ENCODE peak calls at places on chromosomes 13 and 19, in five cellular contexts. T, O, J, M and X are unnamed samples.

GRCh38 chr19:23283925-23284324 is 33.7 kb upstream of the ZNF724 start:
- DNase-seq in T (peak), O (no peak), J (peak), M (peak), X (no peak)

GRCh38 chr13:35789335-35790166 is 313.1 kb upstream of the MAB21L1 start:
- DNase-seq in T (peak), O (no peak), J (no peak), M (no peak), X (no peak)

GRCh38 chr13:30659980-30660379 is 42.3 kb downstream of the USPL1 start:
- DNase-seq in T (no peak), O (no peak), J (no peak), M (no peak), X (no peak)

GRCh38 chr13:63377986-63378385 is 1962.3 kb upstream of the PCDH20 start:
- DNase-seq in T (no peak), O (no peak), J (no peak), M (no peak), X (no peak)

GRCh38 chr13:29569253-29570057 is 26.0 kb downstream of the SLC7A1 start:
- DNase-seq in T (no peak), O (no peak), J (no peak), M (no peak), X (no peak)

GRCh38 chr13:40895715-40896184 is 106.3 kb downstream of the SLC25A15 start:
- DNase-seq in T (no peak), O (no peak), J (no peak), M (no peak), X (no peak)

GRCh38 chr13:76879211-76879875 is 6.9 kb downstream of the KCTD12 start:
- DNase-seq in T (no peak), O (no peak), J (peak), M (peak), X (peak)

GRCh38 chr19:13953021-13953531 is 767 bp downstream of the DCAF15 start:
- DNase-seq in T (no peak), O (no peak), J (no peak), M (no peak), X (no peak)